ENCODE peak calls at places on chromosomes 12 and 14, in four cellular contexts. T, R, A and I are unnamed samples.
A peak's percentile ranks its signal among the peaks of the same experiment; 100 is the strongest.

GRCh38 chr12:119649202-119649808 is 18.6 kb upstream of the PRKAB1 start:
- DNase-seq in T (no peak), R (no peak), A (peak; percentile 61), I (peak; percentile 41)

GRCh38 chr12:124497039-124497438 is 70.4 kb downstream of the NCOR2 start:
- DNase-seq in T (no peak), R (no peak), A (no peak), I (no peak)

GRCh38 chr12:127570793-127571360 is 696.1 kb upstream of the TMEM132C start:
- DNase-seq in T (no peak), R (no peak), A (no peak), I (no peak)

GRCh38 chr12:75011120-75011519 is 198.5 kb downstream of the KCNC2 start:
- DNase-seq in T (no peak), R (no peak), A (no peak), I (peak; percentile 21)

GRCh38 chr12:20411309-20411708 is 43.0 kb downstream of the PDE3A start:
- DNase-seq in T (no peak), R (no peak), A (no peak), I (no peak)

GRCh38 chr12:131111446-131111845 is 157.7 kb downstream of the ADGRD1 start:
- DNase-seq in T (no peak), R (no peak), A (no peak), I (no peak)

GRCh38 chr14:103103461-103104388 is 9.2 kb downstream of the EXOC3L4 start:
- DNase-seq in T (no peak), R (peak; percentile 87), A (no peak), I (no peak)

GRCh38 chr12:4604684-4605193 is 42.7 kb downstream of the DYRK4 start:
- DNase-seq in T (peak; percentile 68), R (peak; percentile 78), A (peak; percentile 70), I (peak; percentile 85)

GRCh38 chr12:72476301-72476700 is 204.1 kb downstream of the TRHDE start:
- DNase-seq in T (no peak), R (no peak), A (no peak), I (no peak)

GRCh38 chr12:90010089-90010488 is 301.5 kb upstream of the ATP2B1 start:
- DNase-seq in T (no peak), R (no peak), A (no peak), I (no peak)

GRCh38 chr12:123986374-123986920 is 13.4 kb downstream of the ZNF664 start:
- DNase-seq in T (no peak), R (no peak), A (no peak), I (no peak)

GRCh38 chr12:30063435-30063945 is 279.7 kb upstream of the TMTC1 start:
- DNase-seq in T (no peak), R (no peak), A (no peak), I (no peak)

GRCh38 chr14:104694475-104694950 is 5.1 kb downstream of the INF2 start:
- DNase-seq in T (no peak), R (no peak), A (no peak), I (no peak)

GRCh38 chr14:91897121-91897701 is 29.9 kb upstream of the TC2N start:
- DNase-seq in T (no peak), R (no peak), A (no peak), I (no peak)

GRCh38 chr14:79584679-79585078 is 626.6 kb downstream of the DIO2 start:
- DNase-seq in T (no peak), R (no peak), A (no peak), I (no peak)

GRCh38 chr14:89660183-89660582 is 243.2 kb upstream of the FOXN3 start:
- DNase-seq in T (no peak), R (no peak), A (no peak), I (no peak)

GRCh38 chr12:92898755-92899154 is 30.3 kb downstream of the EEA1 start:
- DNase-seq in T (no peak), R (no peak), A (no peak), I (no peak)

GRCh38 chr12:104964167-104964566 is 6.1 kb upstream of the SLC41A2 start:
- DNase-seq in T (no peak), R (no peak), A (no peak), I (no peak)

GRCh38 chr14:103520657-103521437 is 1.8 kb downstream of the CKB start:
- DNase-seq in T (no peak), R (no peak), A (peak; percentile 76), I (peak; percentile 71)

GRCh38 chr12:116403546-116403945 is 126.1 kb upstream of the MED13L start:
- DNase-seq in T (no peak), R (no peak), A (no peak), I (no peak)

GRCh38 chr12:96981053-96981452 is 74.0 kb downstream of the NEDD1 start:
- DNase-seq in T (no peak), R (no peak), A (no peak), I (no peak)

GRCh38 chr12:650983-651382 is 12.3 kb downstream of the NINJ2 start:
- DNase-seq in T (no peak), R (no peak), A (no peak), I (no peak)

GRCh38 chr14:54597795-54598443 is 31.0 kb downstream of the SAMD4A start:
- DNase-seq in T (no peak), R (no peak), A (peak; percentile 43), I (no peak)

GRCh38 chr12:82652071-82652470 is 34.6 kb upstream of the TMTC2 start:
- DNase-seq in T (no peak), R (no peak), A (no peak), I (no peak)

GRCh38 chr12:109310247-109311125 is 1.4 kb upstream of the FOXN4 start:
- DNase-seq in T (no peak), R (no peak), A (peak; percentile 43), I (no peak)

GRCh38 chr12:49297695-49298060 is 2.7 kb downstream of the PRPH start:
- DNase-seq in T (no peak), R (no peak), A (no peak), I (no peak)

GRCh38 chr12:76374395-76375020 is 26.3 kb upstream of the BBS10 start:
- DNase-seq in T (no peak), R (no peak), A (no peak), I (no peak)

GRCh38 chr12:6970096-6970527 is 352 bp downstream of the PHB2 start:
- DNase-seq in T (no peak), R (peak; percentile 36), A (no peak), I (no peak)

GRCh38 chr12:65490193-65490592 is 211.7 kb downstream of the MSRB3 start:
- DNase-seq in T (no peak), R (no peak), A (no peak), I (no peak)

GRCh38 chr14:59103396-59103795 is 85.1 kb upstream of the DAAM1 start:
- DNase-seq in T (no peak), R (no peak), A (no peak), I (no peak)

GRCh38 chr12:75704664-75705063 is 193.3 kb upstream of the KRR1 start:
- DNase-seq in T (no peak), R (no peak), A (no peak), I (peak; percentile 21)

GRCh38 chr14:76208340-76208739 is 56.6 kb downstream of the GPATCH2L start:
- DNase-seq in T (no peak), R (no peak), A (no peak), I (no peak)

GRCh38 chr12:54282949-54283593 is 2.5 kb downstream of the HNRNPA1 start:
- DNase-seq in T (no peak), R (no peak), A (peak; percentile 8), I (no peak)

GRCh38 chr14:95523051-95523817 is 6.8 kb upstream of the SYNE3 start:
- DNase-seq in T (no peak), R (peak; percentile 95), A (no peak), I (no peak)

GRCh38 chr12:80702889-80703605 is 4.4 kb upstream of the MYF6 start:
- DNase-seq in T (peak; percentile 23), R (peak; percentile 5), A (no peak), I (no peak)
- TF ChIP-seq SP1 in T (no peak), R (no peak), A (no peak), I (no peak)

GRCh38 chr12:3202734-3203446 is 125.7 kb downstream of the TSPAN9 start:
- DNase-seq in T (no peak), R (peak; percentile 28), A (peak; percentile 78), I (peak; percentile 77)
- TF ChIP-seq TARDBP in T (no peak), R (no peak), A (no peak), I (no peak)

DNA sequence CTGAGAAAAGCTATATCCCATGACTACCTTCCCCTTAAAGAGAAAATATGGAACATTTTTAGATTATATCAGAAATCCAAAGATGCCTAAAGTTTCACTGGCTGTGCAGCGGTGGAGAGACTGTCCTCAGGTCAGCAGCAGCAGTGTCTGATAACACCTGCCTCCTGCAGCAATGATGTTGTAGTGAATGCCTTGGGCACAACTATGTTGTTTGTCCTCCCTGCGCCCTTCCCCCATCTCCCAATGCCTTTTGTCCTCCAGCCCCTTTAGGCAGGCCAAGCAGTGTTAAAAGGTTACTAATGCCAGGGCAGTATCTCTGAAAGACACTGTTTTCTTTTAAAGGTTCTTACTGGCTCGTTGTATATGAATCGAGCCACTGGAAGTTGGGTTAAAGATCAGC is 13.2 kb downstream of the RTRAF start:
- DNase-seq in T (no peak), R (no peak), A (no peak), I (no peak)
- TF ChIP-seq FOXK2 in T (no peak), R (no peak), A (no peak), I (no peak)

DNA sequence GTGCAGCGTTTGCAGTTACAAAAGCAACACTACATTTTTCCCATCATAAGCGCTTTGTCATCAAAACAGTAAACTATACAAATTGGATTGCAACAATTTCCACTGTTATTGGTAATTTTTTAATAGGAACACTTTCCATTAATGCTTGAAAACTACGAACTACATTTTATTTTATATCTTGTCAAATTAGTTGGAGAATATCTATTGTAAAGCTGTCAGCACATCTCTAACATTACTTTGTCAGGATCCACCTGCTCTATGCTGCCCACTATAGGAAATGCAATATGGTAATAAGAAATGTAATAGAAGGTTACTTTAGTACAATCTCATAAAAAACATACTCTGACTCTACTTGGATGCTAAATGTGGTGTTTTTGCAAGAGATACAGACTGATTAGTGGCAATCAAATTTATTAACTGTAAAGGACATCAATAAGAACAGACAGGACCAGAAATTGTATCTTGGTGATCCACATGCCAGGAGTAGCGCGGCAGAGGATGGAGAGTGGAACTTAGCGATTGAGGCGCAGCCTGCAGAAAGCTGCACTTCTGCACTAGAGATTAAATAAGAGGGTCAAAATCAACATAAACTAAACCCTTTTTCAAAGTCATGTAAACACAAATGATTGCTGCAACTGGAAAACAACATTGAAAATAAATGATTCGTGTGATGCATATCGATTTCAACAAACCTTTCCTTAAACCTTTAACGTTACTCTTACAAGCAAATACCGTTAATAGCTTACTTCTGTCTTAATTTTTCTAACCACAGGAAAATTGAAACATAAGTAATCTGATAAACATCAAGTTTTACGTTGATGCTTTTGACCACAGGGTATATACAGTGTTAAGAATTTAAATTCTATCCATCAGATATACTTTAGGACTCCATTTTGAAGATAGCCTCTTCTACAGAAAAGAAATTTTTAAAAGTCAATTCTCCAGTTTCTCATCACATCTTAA is 3.6 kb upstream of the ARID2 start:
- DNase-seq in T (no peak), R (peak; percentile 33), A (peak; percentile 20), I (peak; percentile 18)
- TF ChIP-seq SP1 in T (no peak), R (no peak), A (peak; percentile 65), I (no peak)

GRCh38 chr14:101069666-101070362 is 166.3 kb upstream of the RTL1 start:
- DNase-seq in T (no peak), R (no peak), A (no peak), I (no peak)
- TF ChIP-seq TARDBP in T (no peak), R (no peak), A (no peak), I (no peak)

DNA sequence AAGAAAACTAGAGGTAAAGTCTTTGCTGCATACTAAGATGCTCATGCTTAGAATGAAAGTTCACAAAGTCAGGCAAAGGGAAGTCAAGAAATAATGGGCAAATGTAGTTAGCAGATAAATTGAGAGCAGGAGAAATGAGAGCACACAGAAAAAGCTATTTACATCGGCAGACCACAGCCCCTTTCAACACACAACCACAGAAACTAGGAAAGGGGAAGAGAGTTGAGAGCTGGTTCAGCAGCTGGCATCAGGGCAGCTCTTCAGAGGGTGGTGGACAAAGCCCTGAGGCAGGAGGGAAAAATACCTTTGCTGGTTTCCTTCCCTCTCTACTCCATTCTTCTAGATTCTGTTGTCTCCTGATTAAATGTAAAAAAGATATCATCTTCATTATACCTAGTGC is 95.4 kb upstream of the ANO4 start:
- DNase-seq in T (peak; percentile 7), R (no peak), A (no peak), I (no peak)
- TF ChIP-seq FOXK2 in T (no peak), R (no peak), A (no peak), I (no peak)